ENCODE peak calls at places on chromosome 11, in nine cellular contexts. One of them, this sample, is unnamed.

GRCh38 chr11:74691755-74692154 is 39.5 kb downstream of the CHRDL2 start:
- DNase-seq in K562: no peak
- DNase-seq in MM.1S: no peak
- DNase-seq in GM23248: no peak
- DNase-seq in neuronal stem cell: no peak
- DNase-seq in neural progenitor cell: no peak
- DNase-seq in GM23338: no peak
- DNase-seq in DND-41: no peak
- DNase-seq in IMR-90: no peak
- DNase-seq in this sample: no peak

GRCh38 chr11:59283825-59284772 is 71.4 kb upstream of the MPEG1 start:
- DNase-seq in GM23338: peak; percentile 75
- DNase-seq in GM23248: peak; percentile 68
- DNase-seq in DND-41: peak; percentile 41
- DNase-seq in IMR-90: peak; percentile 57
- DNase-seq in neural progenitor cell: peak; percentile 59
- DNase-seq in MM.1S: peak; percentile 67
- DNase-seq in neuronal stem cell: peak; percentile 30
- DNase-seq in K562: peak; percentile 52
- DNase-seq in this sample: peak; percentile 50

GRCh38 chr11:117045196-117045595 is 53.0 kb downstream of the SIK3 start:
- DNase-seq in K562: peak; percentile 23
- DNase-seq in IMR-90: peak; percentile 61
- DNase-seq in GM23338: peak; percentile 34
- DNase-seq in MM.1S: no peak
- DNase-seq in GM23248: peak; percentile 40
- DNase-seq in DND-41: no peak
- DNase-seq in neuronal stem cell: no peak
- DNase-seq in neural progenitor cell: peak; percentile 23
- DNase-seq in this sample: no peak

GRCh38 chr11:70112017-70112434 is 33.9 kb downstream of the ANO1 start:
- DNase-seq in IMR-90: no peak
- DNase-seq in MM.1S: no peak
- DNase-seq in K562: no peak
- DNase-seq in neuronal stem cell: no peak
- DNase-seq in GM23338: no peak
- DNase-seq in neural progenitor cell: no peak
- DNase-seq in DND-41: no peak
- DNase-seq in GM23248: peak; percentile 23
- DNase-seq in this sample: no peak

GRCh38 chr11:13685461-13686108 is 17.1 kb downstream of the FAR1 start:
- DNase-seq in neural progenitor cell: no peak
- DNase-seq in GM23248: peak; percentile 23
- DNase-seq in K562: peak; percentile 11
- DNase-seq in IMR-90: peak; percentile 15
- DNase-seq in neuronal stem cell: no peak
- DNase-seq in GM23338: no peak
- DNase-seq in DND-41: no peak
- DNase-seq in MM.1S: no peak
- DNase-seq in this sample: no peak

GRCh38 chr11:59173080-59173963 is 1.4 kb downstream of the DTX4 start:
- DNase-seq in MM.1S: no peak
- DNase-seq in K562: no peak
- DNase-seq in GM23248: peak; percentile 49
- DNase-seq in neuronal stem cell: no peak
- DNase-seq in GM23338: peak; percentile 81
- DNase-seq in IMR-90: peak; percentile 30
- DNase-seq in DND-41: no peak
- DNase-seq in neural progenitor cell: peak; percentile 90
- DNase-seq in this sample: peak; percentile 71

GRCh38 chr11:68206211-68206610 is 6.9 kb downstream of the KMT5B start:
- DNase-seq in DND-41: peak; percentile 45
- DNase-seq in GM23248: peak; percentile 75
- DNase-seq in MM.1S: peak; percentile 70
- DNase-seq in neuronal stem cell: peak; percentile 59
- DNase-seq in neural progenitor cell: peak; percentile 74
- DNase-seq in IMR-90: peak; percentile 69
- DNase-seq in K562: peak; percentile 67
- DNase-seq in GM23338: peak; percentile 88
- DNase-seq in this sample: peak; percentile 46

GRCh38 chr11:20031155-20032001 is 128.9 kb downstream of the DBX1 start:
- DNase-seq in GM23338: peak; percentile 62
- DNase-seq in DND-41: no peak
- DNase-seq in GM23248: peak; percentile 87
- DNase-seq in K562: no peak
- DNase-seq in IMR-90: peak; percentile 95
- DNase-seq in MM.1S: no peak
- DNase-seq in neural progenitor cell: peak; percentile 37
- DNase-seq in neuronal stem cell: no peak
- DNase-seq in this sample: peak; percentile 51

GRCh38 chr11:65353376-65353775 is 1.2 kb upstream of the TIGD3 start:
- DNase-seq in neural progenitor cell: no peak
- DNase-seq in neuronal stem cell: no peak
- DNase-seq in K562: no peak
- DNase-seq in GM23338: no peak
- DNase-seq in MM.1S: no peak
- DNase-seq in DND-41: no peak
- DNase-seq in GM23248: no peak
- DNase-seq in IMR-90: no peak
- DNase-seq in this sample: no peak

GRCh38 chr11:117743121-117743815 is 53.7 kb downstream of the DSCAML1 start:
- DNase-seq in MM.1S: no peak
- DNase-seq in K562: no peak
- DNase-seq in GM23248: no peak
- DNase-seq in IMR-90: no peak
- DNase-seq in neural progenitor cell: no peak
- DNase-seq in DND-41: peak; percentile 18
- DNase-seq in GM23338: no peak
- DNase-seq in neuronal stem cell: no peak
- DNase-seq in this sample: no peak

GRCh38 chr11:3225159-3225758 is 6.6 kb upstream of the MRGPRG start:
- DNase-seq in K562: no peak
- DNase-seq in MM.1S: no peak
- DNase-seq in neuronal stem cell: no peak
- DNase-seq in DND-41: no peak
- DNase-seq in IMR-90: no peak
- DNase-seq in GM23338: no peak
- DNase-seq in GM23248: no peak
- DNase-seq in neural progenitor cell: no peak
- DNase-seq in this sample: no peak

GRCh38 chr11:32081901-32082300 is 9.0 kb upstream of the RCN1 start:
- DNase-seq in K562: no peak
- DNase-seq in neural progenitor cell: no peak
- DNase-seq in IMR-90: no peak
- DNase-seq in MM.1S: no peak
- DNase-seq in GM23248: no peak
- DNase-seq in DND-41: no peak
- DNase-seq in GM23338: no peak
- DNase-seq in neuronal stem cell: no peak
- DNase-seq in this sample: no peak

GRCh38 chr11:69290791-69291190 is 3.2 kb upstream of the MYEOV start:
- DNase-seq in neuronal stem cell: no peak
- DNase-seq in GM23248: no peak
- DNase-seq in DND-41: no peak
- DNase-seq in MM.1S: no peak
- DNase-seq in K562: peak; percentile 14
- DNase-seq in GM23338: no peak
- DNase-seq in neural progenitor cell: no peak
- DNase-seq in IMR-90: no peak
- DNase-seq in this sample: no peak

GRCh38 chr11:133115099-133115498 is 417.2 kb downstream of the OPCML start:
- DNase-seq in GM23338: no peak
- DNase-seq in IMR-90: no peak
- DNase-seq in DND-41: no peak
- DNase-seq in GM23248: no peak
- DNase-seq in neuronal stem cell: no peak
- DNase-seq in MM.1S: no peak
- DNase-seq in neural progenitor cell: no peak
- DNase-seq in K562: no peak
- DNase-seq in this sample: no peak

GRCh38 chr11:7657306-7658025 is 15.8 kb downstream of the CYB5R2 start:
- DNase-seq in K562: peak; percentile 76
- DNase-seq in GM23338: peak; percentile 90
- DNase-seq in MM.1S: peak; percentile 49
- DNase-seq in neural progenitor cell: peak; percentile 81
- DNase-seq in IMR-90: peak; percentile 68
- DNase-seq in neuronal stem cell: peak; percentile 57
- DNase-seq in DND-41: no peak
- DNase-seq in GM23248: peak; percentile 92
- DNase-seq in this sample: peak; percentile 76

GRCh38 chr11:86160546-86161149 is 83.9 kb upstream of the EED start:
- DNase-seq in MM.1S: no peak
- DNase-seq in IMR-90: peak; percentile 50
- DNase-seq in neural progenitor cell: no peak
- DNase-seq in K562: no peak
- DNase-seq in DND-41: no peak
- DNase-seq in GM23248: peak; percentile 48
- DNase-seq in neuronal stem cell: no peak
- DNase-seq in GM23338: no peak
- DNase-seq in this sample: no peak

GRCh38 chr11:75557649-75558494 is 4.2 kb upstream of the SERPINH1 start:
- DNase-seq in neural progenitor cell: no peak
- DNase-seq in DND-41: no peak
- DNase-seq in K562: peak; percentile 62
- DNase-seq in GM23338: no peak
- DNase-seq in neuronal stem cell: no peak
- DNase-seq in GM23248: peak; percentile 97
- DNase-seq in MM.1S: no peak
- DNase-seq in IMR-90: peak; percentile 95
- DNase-seq in this sample: peak; percentile 42

GRCh38 chr11:122850076-122850631 is 11.9 kb downstream of the CRTAM start:
- DNase-seq in DND-41: no peak
- DNase-seq in GM23248: peak; percentile 75
- DNase-seq in K562: no peak
- DNase-seq in neuronal stem cell: no peak
- DNase-seq in IMR-90: peak; percentile 57
- DNase-seq in neural progenitor cell: no peak
- DNase-seq in GM23338: peak; percentile 24
- DNase-seq in MM.1S: no peak
- DNase-seq in this sample: peak; percentile 34
- H2AFZ ChIP-seq in DND-41: no peak overlapping the region
- H2AFZ ChIP-seq in GM23248: peak overlapping the region; percentile 67
- H2AFZ ChIP-seq in K562: no peak overlapping the region
- H2AFZ ChIP-seq in neuronal stem cell: peak overlapping the region; percentile 71
- H2AFZ ChIP-seq in IMR-90: peak overlapping the region; percentile 69
- H2AFZ ChIP-seq in neural progenitor cell: peak overlapping the region; percentile 2
- H2AFZ ChIP-seq in GM23338: peak overlapping the region; percentile 73
- H2AFZ ChIP-seq in MM.1S: no peak overlapping the region
- H2AFZ ChIP-seq in this sample: peak overlapping the region; percentile 81

DNA sequence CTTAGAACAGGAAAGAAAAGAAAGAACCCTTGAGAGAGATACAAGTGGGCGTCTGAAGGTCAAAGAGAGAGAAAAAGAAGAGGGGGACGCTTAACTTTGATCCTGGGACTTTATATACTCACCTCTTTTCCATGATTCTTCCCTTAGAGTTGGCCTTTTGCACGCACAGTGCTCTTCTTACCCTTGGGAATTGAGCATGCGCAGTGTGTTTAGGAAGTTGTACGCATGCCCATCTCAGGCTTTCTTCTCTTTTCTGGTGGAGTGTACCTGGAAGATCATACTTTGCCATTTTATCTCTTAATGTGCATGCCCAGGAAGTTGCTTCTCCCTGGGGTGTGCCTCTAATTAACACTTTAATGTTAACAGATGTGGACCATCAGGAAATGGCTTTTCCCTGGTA is 229.6 kb upstream of the ANO3 start:
- DNase-seq in neuronal stem cell: no peak
- DNase-seq in GM23248: no peak
- DNase-seq in neural progenitor cell: no peak
- DNase-seq in IMR-90: no peak
- DNase-seq in DND-41: no peak
- DNase-seq in MM.1S: no peak
- DNase-seq in K562: no peak
- DNase-seq in GM23338: no peak
- DNase-seq in this sample: no peak
- H2AFZ ChIP-seq in neuronal stem cell: no peak overlapping the region
- H2AFZ ChIP-seq in GM23248: no peak overlapping the region
- H2AFZ ChIP-seq in neural progenitor cell: no peak overlapping the region
- H2AFZ ChIP-seq in IMR-90: no peak overlapping the region
- H2AFZ ChIP-seq in DND-41: no peak overlapping the region
- H2AFZ ChIP-seq in MM.1S: peak overlapping the region; percentile 16
- H2AFZ ChIP-seq in K562: no peak overlapping the region
- H2AFZ ChIP-seq in GM23338: no peak overlapping the region
- H2AFZ ChIP-seq in this sample: no peak overlapping the region

DNA sequence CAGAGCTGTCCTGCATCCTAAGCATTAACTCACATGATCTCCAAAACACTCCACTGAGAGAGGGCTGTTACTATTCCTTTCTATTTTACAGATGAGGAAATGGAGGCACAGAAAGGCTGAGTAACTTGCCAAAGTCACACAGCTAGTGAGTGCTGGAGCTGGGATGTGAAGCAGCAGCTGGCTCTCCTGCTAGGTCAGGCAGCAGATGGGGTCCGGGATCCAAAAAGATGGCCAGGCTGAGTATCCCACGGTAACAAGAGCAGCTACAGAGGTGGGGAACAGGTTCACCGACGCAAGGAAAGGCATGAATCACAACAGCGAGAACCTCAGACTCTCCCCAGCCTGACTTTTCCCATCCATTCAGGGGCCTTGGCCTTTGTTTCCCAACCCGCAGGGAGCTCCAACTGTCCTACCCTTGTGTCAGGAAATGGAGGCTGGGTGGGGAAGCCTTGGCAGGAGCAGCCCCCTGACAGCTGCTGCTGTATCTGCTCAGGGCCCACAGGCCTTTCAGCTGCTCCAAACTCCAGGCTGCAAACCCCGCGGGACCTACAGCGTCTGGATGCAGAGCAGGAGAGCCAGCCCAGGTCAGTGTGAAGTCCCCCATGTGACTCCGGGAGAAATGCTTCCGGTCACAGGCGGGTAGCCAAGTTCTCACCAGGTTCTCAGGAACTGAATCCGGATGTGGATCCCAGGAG is 29.5 kb downstream of the DKK3 start:
- DNase-seq in MM.1S: no peak
- DNase-seq in K562: peak; percentile 13
- DNase-seq in neural progenitor cell: no peak
- DNase-seq in GM23248: peak; percentile 75
- DNase-seq in GM23338: no peak
- DNase-seq in neuronal stem cell: no peak
- DNase-seq in IMR-90: peak; percentile 80
- DNase-seq in DND-41: no peak
- DNase-seq in this sample: peak; percentile 28
- H2AFZ ChIP-seq in MM.1S: no peak overlapping the region
- H2AFZ ChIP-seq in K562: peak overlapping the region; percentile 42
- H2AFZ ChIP-seq in neural progenitor cell: no peak overlapping the region
- H2AFZ ChIP-seq in GM23248: peak overlapping the region; percentile 55
- H2AFZ ChIP-seq in GM23338: no peak overlapping the region
- H2AFZ ChIP-seq in neuronal stem cell: peak overlapping the region; percentile 70
- H2AFZ ChIP-seq in IMR-90: peak overlapping the region; percentile 69
- H2AFZ ChIP-seq in DND-41: no peak overlapping the region
- H2AFZ ChIP-seq in this sample: no peak overlapping the region

DNA sequence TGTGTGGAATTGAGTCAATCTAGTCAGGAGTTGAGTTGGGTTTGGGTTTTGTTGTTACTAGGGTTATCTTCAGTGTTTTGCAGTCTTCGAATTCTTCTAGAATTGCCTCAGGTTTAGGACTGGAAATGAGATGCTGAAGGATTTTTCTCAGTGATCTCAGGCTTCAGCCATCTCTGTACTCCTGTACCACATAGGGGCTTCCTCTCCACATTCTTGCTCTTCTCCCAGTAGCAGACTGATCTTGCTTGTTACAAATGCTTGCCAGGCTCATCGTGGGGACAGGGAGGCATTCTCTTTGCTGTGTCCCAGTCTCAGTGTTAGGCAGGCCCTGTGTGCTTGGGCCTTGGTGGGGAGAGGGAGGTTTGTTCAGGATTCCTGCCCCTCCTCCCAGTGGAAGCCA is 96.1 kb downstream of the LRRC32 start:
- DNase-seq in neuronal stem cell: no peak
- DNase-seq in K562: no peak
- DNase-seq in MM.1S: no peak
- DNase-seq in GM23248: peak; percentile 31
- DNase-seq in DND-41: no peak
- DNase-seq in neural progenitor cell: no peak
- DNase-seq in IMR-90: peak; percentile 70
- DNase-seq in GM23338: no peak
- DNase-seq in this sample: no peak
- H2AFZ ChIP-seq in neuronal stem cell: no peak overlapping the region
- H2AFZ ChIP-seq in K562: no peak overlapping the region
- H2AFZ ChIP-seq in MM.1S: no peak overlapping the region
- H2AFZ ChIP-seq in GM23248: peak overlapping the region; percentile 34
- H2AFZ ChIP-seq in DND-41: no peak overlapping the region
- H2AFZ ChIP-seq in neural progenitor cell: no peak overlapping the region
- H2AFZ ChIP-seq in IMR-90: peak overlapping the region; percentile 83
- H2AFZ ChIP-seq in GM23338: peak overlapping the region; percentile 52
- H2AFZ ChIP-seq in this sample: no peak overlapping the region